ENCODE peak calls at places on chromosomes 3 and 15, in seven cellular contexts. One of them, this sample, is unnamed.

GRCh38 chr3:149879872-149880271 is 66.9 kb downstream of the RNF13 start:
- DNase-seq in BJ: peak
- DNase-seq in HFFc6: peak
- DNase-seq in activated CD8-positive, alpha-beta T cell treated with anti-CD3 and anti-CD28 coated beads for 36 hours: peak
- DNase-seq in AG09319: peak
- DNase-seq in WTC11: peak
- DNase-seq in WERI-Rb-1: peak
- DNase-seq in this sample: peak

GRCh38 chr3:54746722-54747121 is 181.1 kb downstream of the LRTM1 start:
- DNase-seq in BJ: no peak
- DNase-seq in HFFc6: no peak
- DNase-seq in activated CD8-positive, alpha-beta T cell treated with anti-CD3 and anti-CD28 coated beads for 36 hours: no peak
- DNase-seq in AG09319: no peak
- DNase-seq in WTC11: no peak
- DNase-seq in WERI-Rb-1: no peak
- DNase-seq in this sample: no peak

GRCh38 chr3:166570136-166570535 is 732.9 kb upstream of the BCHE start:
- DNase-seq in BJ: no peak
- DNase-seq in HFFc6: no peak
- DNase-seq in activated CD8-positive, alpha-beta T cell treated with anti-CD3 and anti-CD28 coated beads for 36 hours: no peak
- DNase-seq in AG09319: no peak
- DNase-seq in WTC11: no peak
- DNase-seq in WERI-Rb-1: no peak
- DNase-seq in this sample: no peak

GRCh38 chr15:90095521-90095959 is 6.7 kb downstream of the IDH2 start:
- DNase-seq in BJ: no peak
- DNase-seq in HFFc6: no peak
- DNase-seq in activated CD8-positive, alpha-beta T cell treated with anti-CD3 and anti-CD28 coated beads for 36 hours: peak
- DNase-seq in AG09319: no peak
- DNase-seq in WTC11: peak
- DNase-seq in WERI-Rb-1: no peak
- DNase-seq in this sample: peak

GRCh38 chr3:49539659-49540560 is 14.4 kb upstream of the BSN start:
- DNase-seq in BJ: peak
- DNase-seq in HFFc6: peak
- DNase-seq in activated CD8-positive, alpha-beta T cell treated with anti-CD3 and anti-CD28 coated beads for 36 hours: peak
- DNase-seq in AG09319: peak
- DNase-seq in WTC11: peak
- DNase-seq in WERI-Rb-1: peak
- DNase-seq in this sample: peak

GRCh38 chr3:107910713-107911259 is 180.0 kb downstream of the CD47 start:
- DNase-seq in BJ: no peak
- DNase-seq in HFFc6: no peak
- DNase-seq in activated CD8-positive, alpha-beta T cell treated with anti-CD3 and anti-CD28 coated beads for 36 hours: peak
- DNase-seq in AG09319: no peak
- DNase-seq in WTC11: no peak
- DNase-seq in WERI-Rb-1: no peak
- DNase-seq in this sample: peak

GRCh38 chr15:64697911-64698369 is 77.4 kb downstream of the RBPMS2 start:
- DNase-seq in BJ: no peak
- DNase-seq in HFFc6: no peak
- DNase-seq in activated CD8-positive, alpha-beta T cell treated with anti-CD3 and anti-CD28 coated beads for 36 hours: peak
- DNase-seq in AG09319: no peak
- DNase-seq in WTC11: no peak
- DNase-seq in WERI-Rb-1: no peak
- DNase-seq in this sample: no peak

GRCh38 chr3:132342183-132342582 is 25.0 kb downstream of the ACP3 start:
- DNase-seq in BJ: no peak
- DNase-seq in HFFc6: no peak
- DNase-seq in activated CD8-positive, alpha-beta T cell treated with anti-CD3 and anti-CD28 coated beads for 36 hours: no peak
- DNase-seq in AG09319: no peak
- DNase-seq in WTC11: no peak
- DNase-seq in WERI-Rb-1: no peak
- DNase-seq in this sample: no peak

GRCh38 chr3:45760878-45761711 is 35.2 kb downstream of the SLC6A20 start:
- DNase-seq in BJ: peak
- DNase-seq in HFFc6: peak
- DNase-seq in activated CD8-positive, alpha-beta T cell treated with anti-CD3 and anti-CD28 coated beads for 36 hours: peak
- DNase-seq in AG09319: peak
- DNase-seq in WTC11: peak
- DNase-seq in WERI-Rb-1: peak
- DNase-seq in this sample: peak

GRCh38 chr3:192409838-192410683 is 317.3 kb downstream of the FGF12 start:
- DNase-seq in BJ: no peak
- DNase-seq in HFFc6: no peak
- DNase-seq in activated CD8-positive, alpha-beta T cell treated with anti-CD3 and anti-CD28 coated beads for 36 hours: no peak
- DNase-seq in AG09319: no peak
- DNase-seq in WTC11: peak
- DNase-seq in WERI-Rb-1: peak
- DNase-seq in this sample: peak

GRCh38 chr15:96362759-96363678 is 32.5 kb downstream of the NR2F2 start:
- DNase-seq in BJ: no peak
- DNase-seq in HFFc6: no peak
- DNase-seq in activated CD8-positive, alpha-beta T cell treated with anti-CD3 and anti-CD28 coated beads for 36 hours: no peak
- DNase-seq in AG09319: no peak
- DNase-seq in WTC11: peak
- DNase-seq in WERI-Rb-1: no peak
- DNase-seq in this sample: peak

GRCh38 chr3:194046995-194047681 is 88.8 kb upstream of the HES1 start:
- DNase-seq in BJ: no peak
- DNase-seq in HFFc6: no peak
- DNase-seq in activated CD8-positive, alpha-beta T cell treated with anti-CD3 and anti-CD28 coated beads for 36 hours: no peak
- DNase-seq in AG09319: no peak
- DNase-seq in WTC11: no peak
- DNase-seq in WERI-Rb-1: no peak
- DNase-seq in this sample: no peak

GRCh38 chr3:187976361-187976900 is 177.5 kb upstream of the LPP start:
- DNase-seq in BJ: no peak
- DNase-seq in HFFc6: no peak
- DNase-seq in activated CD8-positive, alpha-beta T cell treated with anti-CD3 and anti-CD28 coated beads for 36 hours: peak
- DNase-seq in AG09319: no peak
- DNase-seq in WTC11: no peak
- DNase-seq in WERI-Rb-1: no peak
- DNase-seq in this sample: no peak

GRCh38 chr3:113212155-113212844 is 943 bp downstream of the BOC start:
- DNase-seq in BJ: no peak
- DNase-seq in HFFc6: no peak
- DNase-seq in activated CD8-positive, alpha-beta T cell treated with anti-CD3 and anti-CD28 coated beads for 36 hours: peak
- DNase-seq in AG09319: no peak
- DNase-seq in WTC11: peak
- DNase-seq in WERI-Rb-1: peak
- DNase-seq in this sample: peak
- TF ChIP-seq CTCF in BJ: no peak
- TF ChIP-seq CTCF in HFFc6: no peak
- TF ChIP-seq CTCF in activated CD8-positive, alpha-beta T cell treated with anti-CD3 and anti-CD28 coated beads for 36 hours: no peak
- TF ChIP-seq CTCF in AG09319: no peak
- TF ChIP-seq CTCF in WTC11: no peak
- TF ChIP-seq CTCF in WERI-Rb-1: no peak
- TF ChIP-seq CTCF in this sample: no peak

GRCh38 chr3:123527046-123527445 is 57.8 kb downstream of the HACD2 start:
- DNase-seq in BJ: no peak
- DNase-seq in HFFc6: no peak
- DNase-seq in activated CD8-positive, alpha-beta T cell treated with anti-CD3 and anti-CD28 coated beads for 36 hours: no peak
- DNase-seq in AG09319: no peak
- DNase-seq in WTC11: no peak
- DNase-seq in WERI-Rb-1: no peak
- DNase-seq in this sample: no peak

GRCh38 chr3:123524987-123525386 is 59.9 kb downstream of the HACD2 start:
- DNase-seq in BJ: no peak
- DNase-seq in HFFc6: no peak
- DNase-seq in activated CD8-positive, alpha-beta T cell treated with anti-CD3 and anti-CD28 coated beads for 36 hours: no peak
- DNase-seq in AG09319: no peak
- DNase-seq in WTC11: no peak
- DNase-seq in WERI-Rb-1: no peak
- DNase-seq in this sample: no peak

GRCh38 chr3:123528130-123528529 is 56.7 kb downstream of the HACD2 start:
- DNase-seq in BJ: no peak
- DNase-seq in HFFc6: no peak
- DNase-seq in activated CD8-positive, alpha-beta T cell treated with anti-CD3 and anti-CD28 coated beads for 36 hours: no peak
- DNase-seq in AG09319: no peak
- DNase-seq in WTC11: no peak
- DNase-seq in WERI-Rb-1: no peak
- DNase-seq in this sample: no peak

GRCh38 chr3:123522666-123523412 is 62.0 kb downstream of the HACD2 start:
- DNase-seq in BJ: no peak
- DNase-seq in HFFc6: no peak
- DNase-seq in activated CD8-positive, alpha-beta T cell treated with anti-CD3 and anti-CD28 coated beads for 36 hours: no peak
- DNase-seq in AG09319: no peak
- DNase-seq in WTC11: no peak
- DNase-seq in WERI-Rb-1: no peak
- DNase-seq in this sample: no peak

DNA sequence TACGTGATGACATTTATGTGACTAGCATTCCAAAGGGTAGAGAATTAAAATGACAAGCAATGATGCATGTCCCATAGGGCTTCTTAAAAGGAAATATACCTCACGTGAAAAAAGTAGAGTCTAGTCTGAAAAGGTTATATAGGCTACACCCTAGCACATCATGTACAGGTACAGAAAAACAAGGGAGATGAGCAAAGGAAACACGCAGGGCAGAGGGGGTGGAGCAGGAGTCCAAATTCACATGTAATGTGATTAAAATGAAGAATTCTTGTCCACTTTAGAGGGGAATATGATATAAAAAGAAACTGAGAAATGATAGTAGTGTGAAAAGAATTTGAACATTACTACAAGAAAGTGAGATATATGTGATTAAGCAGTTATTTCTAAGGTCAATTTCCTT is 59.4 kb downstream of the HACD2 start:
- DNase-seq in BJ: no peak
- DNase-seq in HFFc6: no peak
- DNase-seq in activated CD8-positive, alpha-beta T cell treated with anti-CD3 and anti-CD28 coated beads for 36 hours: no peak
- DNase-seq in AG09319: no peak
- DNase-seq in WTC11: no peak
- DNase-seq in WERI-Rb-1: no peak
- DNase-seq in this sample: no peak
- TF ChIP-seq CTCF in BJ: no peak
- TF ChIP-seq CTCF in HFFc6: no peak
- TF ChIP-seq CTCF in activated CD8-positive, alpha-beta T cell treated with anti-CD3 and anti-CD28 coated beads for 36 hours: no peak
- TF ChIP-seq CTCF in AG09319: no peak
- TF ChIP-seq CTCF in WTC11: no peak
- TF ChIP-seq CTCF in WERI-Rb-1: no peak
- TF ChIP-seq CTCF in this sample: no peak

GRCh38 chr3:147395975-147396708 is 10.2 kb downstream of the ZIC4 start:
- DNase-seq in BJ: no peak
- DNase-seq in HFFc6: no peak
- DNase-seq in activated CD8-positive, alpha-beta T cell treated with anti-CD3 and anti-CD28 coated beads for 36 hours: no peak
- DNase-seq in AG09319: no peak
- DNase-seq in WTC11: no peak
- DNase-seq in WERI-Rb-1: no peak
- DNase-seq in this sample: no peak

GRCh38 chr3:147398841-147399534 is 7.4 kb downstream of the ZIC4 start:
- DNase-seq in BJ: no peak
- DNase-seq in HFFc6: no peak
- DNase-seq in activated CD8-positive, alpha-beta T cell treated with anti-CD3 and anti-CD28 coated beads for 36 hours: no peak
- DNase-seq in AG09319: no peak
- DNase-seq in WTC11: no peak
- DNase-seq in WERI-Rb-1: no peak
- DNase-seq in this sample: no peak

GRCh38 chr3:147396709-147397046 is 9.7 kb downstream of the ZIC4 start:
- DNase-seq in BJ: no peak
- DNase-seq in HFFc6: no peak
- DNase-seq in activated CD8-positive, alpha-beta T cell treated with anti-CD3 and anti-CD28 coated beads for 36 hours: no peak
- DNase-seq in AG09319: no peak
- DNase-seq in WTC11: no peak
- DNase-seq in WERI-Rb-1: no peak
- DNase-seq in this sample: no peak

GRCh38 chr3:147397911-147398809 is 8.2 kb downstream of the ZIC4 start:
- DNase-seq in BJ: no peak
- DNase-seq in HFFc6: no peak
- DNase-seq in activated CD8-positive, alpha-beta T cell treated with anti-CD3 and anti-CD28 coated beads for 36 hours: no peak
- DNase-seq in AG09319: no peak
- DNase-seq in WTC11: no peak
- DNase-seq in WERI-Rb-1: no peak
- DNase-seq in this sample: no peak

DNA sequence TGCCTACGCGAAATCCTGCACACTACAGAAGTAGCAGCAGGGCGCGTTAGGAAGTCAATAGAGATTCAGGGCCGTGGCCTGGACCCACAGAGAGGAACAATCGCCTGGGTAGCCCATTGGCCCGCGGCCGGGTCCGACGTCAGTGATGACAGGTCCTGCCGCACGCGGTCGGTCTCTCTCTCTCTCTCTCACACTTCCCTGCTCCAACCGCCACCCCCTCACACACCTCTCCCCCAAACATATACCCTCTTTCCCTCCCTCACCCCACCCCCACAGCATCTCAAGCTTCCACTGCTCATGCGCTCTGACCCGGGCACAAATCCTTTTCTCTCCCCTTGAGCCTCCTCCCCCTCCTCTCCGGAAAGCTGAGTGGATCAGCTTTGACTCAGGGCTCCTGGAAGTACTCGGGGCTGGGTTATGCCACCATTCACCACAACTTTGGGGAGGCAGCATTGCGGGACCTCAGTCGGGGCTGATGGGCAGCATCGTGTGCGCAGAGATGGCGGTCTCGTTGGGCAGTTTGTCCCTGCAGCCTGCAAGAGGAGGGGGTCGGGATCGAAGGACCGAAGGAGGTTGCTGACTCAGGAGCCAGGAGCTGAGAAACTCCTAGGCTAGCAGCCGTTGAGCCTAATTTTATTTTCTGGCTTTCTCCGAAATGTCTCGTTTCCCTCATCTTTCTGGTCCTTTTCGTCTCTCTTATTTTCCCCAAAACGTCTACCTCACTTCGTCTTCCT is 9.0 kb downstream of the ZIC4 start:
- DNase-seq in BJ: no peak
- DNase-seq in HFFc6: no peak
- DNase-seq in activated CD8-positive, alpha-beta T cell treated with anti-CD3 and anti-CD28 coated beads for 36 hours: no peak
- DNase-seq in AG09319: no peak
- DNase-seq in WTC11: peak
- DNase-seq in WERI-Rb-1: no peak
- DNase-seq in this sample: no peak
- TF ChIP-seq CTCF in BJ: no peak
- TF ChIP-seq CTCF in HFFc6: peak
- TF ChIP-seq CTCF in activated CD8-positive, alpha-beta T cell treated with anti-CD3 and anti-CD28 coated beads for 36 hours: no peak
- TF ChIP-seq CTCF in AG09319: no peak
- TF ChIP-seq CTCF in WTC11: no peak
- TF ChIP-seq CTCF in WERI-Rb-1: no peak
- TF ChIP-seq CTCF in this sample: no peak

DNA sequence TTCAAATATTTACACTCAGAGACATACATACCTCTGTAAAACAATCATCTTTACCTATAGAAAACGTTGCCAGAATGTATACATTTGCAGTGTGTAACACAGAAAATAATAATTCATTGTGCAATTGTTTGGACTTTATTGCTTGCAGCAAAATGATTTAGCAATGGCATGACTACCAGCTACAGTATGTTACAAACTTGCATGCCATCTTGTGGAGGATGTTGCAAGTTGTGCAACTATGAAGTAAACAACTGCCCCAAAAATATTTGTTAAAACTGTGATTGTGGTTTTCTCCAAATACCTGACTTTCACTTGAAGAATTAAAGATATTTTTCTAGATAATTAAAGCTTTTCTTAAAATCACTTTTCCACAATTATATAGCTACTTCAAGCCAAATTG is 27.1 kb upstream of the C3orf49 start:
- DNase-seq in BJ: peak
- DNase-seq in HFFc6: peak
- DNase-seq in activated CD8-positive, alpha-beta T cell treated with anti-CD3 and anti-CD28 coated beads for 36 hours: no peak
- DNase-seq in AG09319: peak
- DNase-seq in WTC11: no peak
- DNase-seq in WERI-Rb-1: peak
- DNase-seq in this sample: no peak
- TF ChIP-seq CTCF in BJ: peak
- TF ChIP-seq CTCF in HFFc6: peak
- TF ChIP-seq CTCF in activated CD8-positive, alpha-beta T cell treated with anti-CD3 and anti-CD28 coated beads for 36 hours: no peak
- TF ChIP-seq CTCF in AG09319: peak
- TF ChIP-seq CTCF in WTC11: no peak
- TF ChIP-seq CTCF in WERI-Rb-1: peak
- TF ChIP-seq CTCF in this sample: no peak

This sample was measured in GM20000.